ENCODE peak calls at places on chromosomes 4 and X, in nine cellular contexts. P, I, M, G, E, N, Q, L and D are unnamed samples.

GRCh38 chr4:56078866-56079265 is 130.1 kb downstream of the CEP135 start:
- DNase-seq in E (no peak), M (no peak), P (peak; percentile 10), G (no peak), Q (no peak), I (no peak), N (no peak), L (no peak), D (no peak)

GRCh38 chr4:26861434-26862186 is 969 bp downstream of the STIM2 start:
- DNase-seq in I (peak; percentile 65), N (peak; percentile 77), M (peak; percentile 83), G (peak; percentile 59), E (peak; percentile 41), L (no peak), P (peak; percentile 68), Q (no peak), D (peak; percentile 84)

GRCh38 chr4:154985673-154986072 is 204.6 kb downstream of the RBM46 start:
- DNase-seq in E (no peak), Q (no peak), G (peak; percentile 73), P (peak; percentile 65), M (no peak), I (peak; percentile 82), N (no peak), L (no peak), D (no peak)

GRCh38 chrX:39766085-39766726 is 331.6 kb downstream of the BCOR start:
- DNase-seq in G (no peak), E (no peak), L (no peak), M (peak; percentile 53), N (no peak), P (no peak), I (no peak), Q (no peak), D (peak; percentile 62)

GRCh38 chr4:176150283-176150682 is 45.1 kb downstream of the SPATA4 start:
- DNase-seq in L (peak; percentile 4), G (peak; percentile 58), E (peak; percentile 18), N (peak; percentile 32), P (peak; percentile 72), Q (peak; percentile 12), I (peak; percentile 66), M (no peak), D (no peak)

GRCh38 chr4:89496851-89497250 is 189.3 kb upstream of the GPRIN3 start:
- DNase-seq in P (no peak), M (no peak), L (no peak), E (no peak), N (no peak), G (peak; percentile 41), Q (no peak), I (peak; percentile 73), D (no peak)

GRCh38 chr4:2411786-2412510 is 6.5 kb downstream of the ZFYVE28 start:
- DNase-seq in Q (no peak), G (no peak), M (peak; percentile 67), I (no peak), P (no peak), L (no peak), E (no peak), N (no peak), D (no peak)

GRCh38 chrX:54423161-54423888 is 16.9 kb upstream of the TSR2 start:
- DNase-seq in L (no peak), I (peak; percentile 5), M (no peak), G (no peak), Q (no peak), E (no peak), N (no peak), P (no peak), D (no peak)

GRCh38 chr4:70564033-70564432 is 28.0 kb upstream of the AMBN start:
- DNase-seq in M (no peak), L (no peak), N (no peak), E (no peak), Q (no peak), P (no peak), G (no peak), I (no peak), D (no peak)

GRCh38 chr4:81353861-81354260 is 117.8 kb downstream of the RASGEF1B start:
- DNase-seq in L (no peak), E (no peak), P (peak; percentile 63), G (peak; percentile 88), N (no peak), M (no peak), Q (no peak), I (peak; percentile 36), D (no peak)

GRCh38 chr4:126106658-126107057 is 791.9 kb downstream of the FAT4 start:
- DNase-seq in L (no peak), P (no peak), M (no peak), N (peak; percentile 2), E (peak; percentile 9), G (peak; percentile 6), I (peak; percentile 3), Q (no peak), D (no peak)

GRCh38 chr4:123651127-123651526 is 254.5 kb downstream of the SPRY1 start:
- DNase-seq in Q (no peak), L (no peak), P (no peak), G (no peak), N (no peak), E (no peak), M (no peak), I (no peak), D (no peak)

GRCh38 chrX:72526534-72527508 is 45.8 kb downstream of the HDAC8 start:
- DNase-seq in I (peak; percentile 6), L (no peak), Q (no peak), P (no peak), N (peak; percentile 0), E (no peak), M (no peak), G (peak; percentile 3), D (no peak)

GRCh38 chrX:140572724-140573123 is 67.9 kb upstream of the SOX3 start:
- DNase-seq in N (peak; percentile 27), I (peak; percentile 15), P (peak; percentile 36), G (peak; percentile 15), Q (no peak), E (peak; percentile 51), M (peak; percentile 15), L (no peak), D (no peak)

GRCh38 chr4:8585186-8585585 is 5.0 kb downstream of the GPR78 start:
- DNase-seq in P (no peak), L (no peak), Q (no peak), E (no peak), G (no peak), M (no peak), I (no peak), N (no peak), D (no peak)

GRCh38 chr4:121789960-121790829 is 10.9 kb upstream of the EXOSC9 start:
- DNase-seq in L (peak; percentile 74), G (peak; percentile 88), N (peak; percentile 81), P (peak; percentile 66), E (no peak), M (no peak), Q (peak; percentile 65), I (peak; percentile 78), D (no peak)

GRCh38 chr4:54731552-54731951 is 73.8 kb downstream of the KIT start:
- DNase-seq in I (no peak), E (no peak), L (no peak), N (no peak), Q (no peak), P (no peak), M (no peak), G (no peak), D (no peak)

GRCh38 chr4:867526-868250 is 41.8 kb upstream of the CPLX1 start:
- DNase-seq in L (no peak), G (no peak), P (no peak), E (no peak), M (no peak), I (no peak), Q (no peak), N (no peak), D (no peak)

GRCh38 chr4:113695328-113696169 is 66.0 kb downstream of the CAMK2D start:
- DNase-seq in I (peak; percentile 60), E (no peak), P (peak; percentile 40), M (no peak), G (peak; percentile 22), L (no peak), Q (no peak), N (peak; percentile 35), D (no peak)

GRCh38 chrX:101397779-101398178 is 7.0 kb downstream of the RPL36A start:
- DNase-seq in N (no peak), Q (no peak), I (no peak), L (no peak), G (peak; percentile 32), M (no peak), P (peak; percentile 20), E (no peak), D (no peak)

GRCh38 chrX:148552775-148553174 is 52.4 kb downstream of the AFF2 start:
- DNase-seq in G (no peak), Q (no peak), N (no peak), L (no peak), M (no peak), I (no peak), P (no peak), E (peak; percentile 4), D (peak; percentile 22)

GRCh38 chrX:71118985-71119535 is 664 bp downstream of the MED12 start:
- DNase-seq in P (no peak), M (no peak), E (no peak), Q (no peak), G (no peak), N (no peak), L (no peak), I (no peak), D (no peak)

GRCh38 chrX:134502686-134503085 is 42.7 kb downstream of the HPRT1 start:
- DNase-seq in G (peak; percentile 12), I (no peak), L (no peak), N (no peak), Q (no peak), P (peak; percentile 55), M (no peak), E (no peak), D (no peak)

GRCh38 chrX:149630681-149631292 is 805 bp downstream of the TMEM185A start:
- DNase-seq in Q (no peak), I (peak; percentile 59), E (peak; percentile 49), L (no peak), N (peak; percentile 40), M (no peak), P (peak; percentile 53), G (peak; percentile 47), D (peak; percentile 3)

GRCh38 chrX:95318882-95319281 is 1365.8 kb upstream of the DIAPH2 start:
- DNase-seq in Q (no peak), I (peak; percentile 2), E (peak; percentile 9), N (no peak), P (no peak), L (no peak), M (peak; percentile 2), G (peak; percentile 3), D (no peak)

GRCh38 chr4:153514001-153514526 is 47.9 kb downstream of the TMEM131L start:
- DNase-seq in Q (peak; percentile 85), I (peak; percentile 88), E (peak; percentile 11), G (peak; percentile 90), P (peak; percentile 60), M (no peak), N (peak; percentile 82), L (no peak), D (no peak)

GRCh38 chr4:158080354-158080753 is 92.5 kb downstream of the GASK1B start:
- DNase-seq in M (no peak), I (no peak), Q (no peak), L (no peak), E (no peak), N (no peak), G (no peak), P (no peak), D (no peak)

GRCh38 chr4:152997771-152998487 is 61.8 kb downstream of the FHDC1 start:
- DNase-seq in P (no peak), G (no peak), M (no peak), L (no peak), I (no peak), Q (no peak), N (no peak), E (peak; percentile 12), D (no peak)

GRCh38 chrX:134547047-134547679 is 87.2 kb downstream of the HPRT1 start:
- DNase-seq in N (no peak), M (no peak), E (peak; percentile 41), P (peak; percentile 60), G (peak; percentile 49), I (peak; percentile 17), Q (no peak), L (no peak), D (no peak)

GRCh38 chr4:21819086-21819485 is 129.5 kb downstream of the KCNIP4 start:
- DNase-seq in M (no peak), N (no peak), P (peak; percentile 63), L (no peak), Q (no peak), E (no peak), G (peak; percentile 33), I (peak; percentile 16), D (no peak)

GRCh38 chr4:28443786-28444412 is 1583.3 kb downstream of the STIM2 start:
- DNase-seq in M (no peak), P (no peak), N (no peak), I (peak; percentile 28), G (peak; percentile 58), L (peak; percentile 3), Q (no peak), E (no peak), D (no peak)